ENCODE peak calls at places on chromosomes 2 and 18, in six cellular contexts. One of them, this sample, is unnamed.

GRCh38 chr2:207630491-207630890 is 5.3 kb upstream of the METTL21A start:
- DNase-seq in EL: no peak
- DNase-seq in activated naive CD4-positive, alpha-beta T cell treated with anti-CD3 and anti-CD28 coated beads, Interleukin-2, amount 50 U/mL, for 72 hours: no peak
- DNase-seq in pulmonary artery endothelial cell: no peak
- DNase-seq in stimulated activated CD4-positive, alpha-beta T cell treated with anti-CD3 and anti-CD28 coated beads, Interleukin-12 subunit alpha, Interleukin-12 subunit beta, amount 100 ng/mL, for 48 hours: no peak
- DNase-seq in AG09309: no peak
- DNase-seq in this sample: no peak

GRCh38 chr2:127047054-127047453 is 59.9 kb downstream of the BIN1 start:
- DNase-seq in AG09309: no peak
- DNase-seq in pulmonary artery endothelial cell: no peak
- DNase-seq in EL: no peak
- DNase-seq in stimulated activated CD4-positive, alpha-beta T cell treated with anti-CD3 and anti-CD28 coated beads, Interleukin-12 subunit alpha, Interleukin-12 subunit beta, amount 100 ng/mL, for 48 hours: no peak
- DNase-seq in activated naive CD4-positive, alpha-beta T cell treated with anti-CD3 and anti-CD28 coated beads, Interleukin-2, amount 50 U/mL, for 72 hours: no peak
- DNase-seq in this sample: no peak

GRCh38 chr2:239152239-239152915 is 248.4 kb downstream of the HDAC4 start:
- DNase-seq in activated naive CD4-positive, alpha-beta T cell treated with anti-CD3 and anti-CD28 coated beads, Interleukin-2, amount 50 U/mL, for 72 hours: no peak
- DNase-seq in stimulated activated CD4-positive, alpha-beta T cell treated with anti-CD3 and anti-CD28 coated beads, Interleukin-12 subunit alpha, Interleukin-12 subunit beta, amount 100 ng/mL, for 48 hours: no peak
- DNase-seq in pulmonary artery endothelial cell: no peak
- DNase-seq in AG09309: no peak
- DNase-seq in EL: no peak
- DNase-seq in this sample: no peak

GRCh38 chr18:13217466-13217961 is 1.0 kb upstream of the LDLRAD4 start:
- DNase-seq in stimulated activated CD4-positive, alpha-beta T cell treated with anti-CD3 and anti-CD28 coated beads, Interleukin-12 subunit alpha, Interleukin-12 subunit beta, amount 100 ng/mL, for 48 hours: peak
- DNase-seq in pulmonary artery endothelial cell: no peak
- DNase-seq in activated naive CD4-positive, alpha-beta T cell treated with anti-CD3 and anti-CD28 coated beads, Interleukin-2, amount 50 U/mL, for 72 hours: peak
- DNase-seq in EL: peak
- DNase-seq in AG09309: no peak
- DNase-seq in this sample: peak

GRCh38 chr18:59272221-59272888 is 899 bp downstream of the RAX start:
- DNase-seq in AG09309: no peak
- DNase-seq in activated naive CD4-positive, alpha-beta T cell treated with anti-CD3 and anti-CD28 coated beads, Interleukin-2, amount 50 U/mL, for 72 hours: no peak
- DNase-seq in EL: no peak
- DNase-seq in pulmonary artery endothelial cell: no peak
- DNase-seq in stimulated activated CD4-positive, alpha-beta T cell treated with anti-CD3 and anti-CD28 coated beads, Interleukin-12 subunit alpha, Interleukin-12 subunit beta, amount 100 ng/mL, for 48 hours: no peak
- DNase-seq in this sample: no peak

GRCh38 chr2:177728920-177729319 is 336.3 kb downstream of the AGPS start:
- DNase-seq in stimulated activated CD4-positive, alpha-beta T cell treated with anti-CD3 and anti-CD28 coated beads, Interleukin-12 subunit alpha, Interleukin-12 subunit beta, amount 100 ng/mL, for 48 hours: no peak
- DNase-seq in AG09309: no peak
- DNase-seq in activated naive CD4-positive, alpha-beta T cell treated with anti-CD3 and anti-CD28 coated beads, Interleukin-2, amount 50 U/mL, for 72 hours: no peak
- DNase-seq in EL: no peak
- DNase-seq in pulmonary artery endothelial cell: no peak
- DNase-seq in this sample: no peak

GRCh38 chr2:190984595-190984994 is 29.4 kb downstream of the STAT1 start:
- DNase-seq in activated naive CD4-positive, alpha-beta T cell treated with anti-CD3 and anti-CD28 coated beads, Interleukin-2, amount 50 U/mL, for 72 hours: no peak
- DNase-seq in pulmonary artery endothelial cell: peak
- DNase-seq in EL: peak
- DNase-seq in AG09309: peak
- DNase-seq in stimulated activated CD4-positive, alpha-beta T cell treated with anti-CD3 and anti-CD28 coated beads, Interleukin-12 subunit alpha, Interleukin-12 subunit beta, amount 100 ng/mL, for 48 hours: no peak
- DNase-seq in this sample: no peak

GRCh38 chr2:235665656-235666239 is 171.9 kb downstream of the AGAP1 start:
- DNase-seq in EL: peak
- DNase-seq in AG09309: no peak
- DNase-seq in activated naive CD4-positive, alpha-beta T cell treated with anti-CD3 and anti-CD28 coated beads, Interleukin-2, amount 50 U/mL, for 72 hours: no peak
- DNase-seq in stimulated activated CD4-positive, alpha-beta T cell treated with anti-CD3 and anti-CD28 coated beads, Interleukin-12 subunit alpha, Interleukin-12 subunit beta, amount 100 ng/mL, for 48 hours: no peak
- DNase-seq in pulmonary artery endothelial cell: no peak
- DNase-seq in this sample: no peak

GRCh38 chr2:105072039-105072438 is 34.2 kb downstream of the MRPS9 start:
- DNase-seq in EL: no peak
- DNase-seq in AG09309: no peak
- DNase-seq in pulmonary artery endothelial cell: no peak
- DNase-seq in stimulated activated CD4-positive, alpha-beta T cell treated with anti-CD3 and anti-CD28 coated beads, Interleukin-12 subunit alpha, Interleukin-12 subunit beta, amount 100 ng/mL, for 48 hours: peak
- DNase-seq in activated naive CD4-positive, alpha-beta T cell treated with anti-CD3 and anti-CD28 coated beads, Interleukin-2, amount 50 U/mL, for 72 hours: peak
- DNase-seq in this sample: no peak

GRCh38 chr18:79857082-79857661 is 59.4 kb downstream of the KCNG2 start:
- DNase-seq in pulmonary artery endothelial cell: no peak
- DNase-seq in AG09309: peak
- DNase-seq in stimulated activated CD4-positive, alpha-beta T cell treated with anti-CD3 and anti-CD28 coated beads, Interleukin-12 subunit alpha, Interleukin-12 subunit beta, amount 100 ng/mL, for 48 hours: no peak
- DNase-seq in EL: no peak
- DNase-seq in activated naive CD4-positive, alpha-beta T cell treated with anti-CD3 and anti-CD28 coated beads, Interleukin-2, amount 50 U/mL, for 72 hours: no peak
- DNase-seq in this sample: peak

This sample was measured in iPS-NIHi11.